ENCODE peak calls at places on chromosomes 2 and 18, in six cellular contexts. W is NCI-H774; Y is RCC 7860; U is AG09309; L is NCI-H1694 treated with DMSO at 0.1 percent for 48 hours; H is stimulated activated CD4-positive, alpha-beta T cell treated with anti-CD3 and anti-CD28 coated beads, Interleukin-15, amount 100 ng/mL, for 1 hour. O is an unnamed sample.

GRCh38 chr2:153870308-153870707 is 1.4 kb upstream of the GALNT13 start:
- DNase-seq in L (peak; percentile 77), U (no peak), Y (no peak), W (no peak), H (no peak), O (no peak)

GRCh38 chr2:145158051-145158586 is 638.2 kb upstream of the ZEB2 start:
- DNase-seq in L (no peak), Y (no peak), W (no peak), U (peak; percentile 88), H (no peak), O (peak; percentile 86)

GRCh38 chr18:73893879-73894278 is 253.8 kb downstream of the FBXO15 start:
- DNase-seq in H (no peak), L (no peak), Y (no peak), W (no peak), U (no peak), O (no peak)

GRCh38 chr2:106839849-106840595 is 45.9 kb downstream of the ST6GAL2 start:
- DNase-seq in L (peak; percentile 41), W (no peak), H (no peak), Y (no peak), U (no peak), O (no peak)

GRCh38 chr18:76081536-76081935 is 413.5 kb downstream of the ZNF516 start:
- DNase-seq in L (no peak), Y (no peak), W (no peak), U (no peak), H (no peak), O (no peak)

GRCh38 chr2:40282428-40282827 is 169.5 kb downstream of the SLC8A1 start:
- DNase-seq in W (no peak), H (no peak), U (no peak), Y (peak; percentile 21), L (no peak), O (no peak)

GRCh38 chr2:119475225-119475856 is 43.7 kb downstream of the TMEM37 start:
- DNase-seq in U (no peak), H (no peak), Y (no peak), L (peak; percentile 17), W (no peak), O (no peak)

GRCh38 chr2:25566694-25567093 is 106.7 kb downstream of the DTNB start:
- DNase-seq in L (no peak), W (no peak), U (no peak), H (no peak), Y (no peak), O (no peak)

GRCh38 chr18:48953096-48953706 is 2.4 kb upstream of the SMAD7 start:
- DNase-seq in Y (no peak), W (no peak), L (no peak), U (no peak), H (no peak), O (no peak)

GRCh38 chr2:120512321-120512710 is 166.4 kb downstream of the INHBB start:
- DNase-seq in Y (no peak), L (no peak), U (no peak), H (no peak), W (no peak), O (no peak)

GRCh38 chr18:74493689-74494088 is 2.5 kb upstream of the CNDP2 start:
- DNase-seq in L (no peak), Y (no peak), W (peak; percentile 42), H (peak; percentile 34), U (no peak), O (peak; percentile 44)

GRCh38 chr18:74182335-74182734 is 34.0 kb downstream of the TIMM21 start:
- DNase-seq in H (no peak), U (no peak), W (no peak), Y (no peak), L (no peak), O (no peak)

GRCh38 chr18:8608795-8609673 is at the start of gene RAB12:
- DNase-seq in H (peak; percentile 76), Y (peak; percentile 65), W (peak; percentile 76), U (peak; percentile 52), L (peak; percentile 69), O (peak; percentile 19)

GRCh38 chr18:55100817-55101457 is 141.7 kb upstream of the CCDC68 start:
- DNase-seq in U (no peak), W (no peak), Y (peak; percentile 79), H (no peak), L (no peak), O (no peak)

GRCh38 chr2:37896319-37896718 is 28.8 kb upstream of the RMDN2 start:
- DNase-seq in H (no peak), Y (no peak), W (no peak), U (no peak), L (no peak), O (no peak)

GRCh38 chr18:49491534-49491856 is 4.5 kb upstream of the C18orf32 start:
- DNase-seq in L (no peak), U (no peak), W (no peak), Y (no peak), H (no peak), O (no peak)

GRCh38 chr2:63438171-63438570 is 150.1 kb downstream of the WDPCP start:
- DNase-seq in W (no peak), H (no peak), L (no peak), U (no peak), Y (no peak), O (no peak)

GRCh38 chr2:164479460-164479859 is 141.8 kb downstream of the GRB14 start:
- DNase-seq in L (peak; percentile 61), W (peak; percentile 4), Y (peak; percentile 33), U (no peak), H (no peak), O (no peak)

GRCh38 chr2:177241771-177242135 is 22.8 kb downstream of the NFE2L2 start:
- DNase-seq in L (no peak), W (no peak), H (no peak), U (no peak), Y (no peak), O (no peak)

GRCh38 chr2:75503048-75503607 is 57.6 kb downstream of the EVA1A start:
- DNase-seq in W (no peak), L (no peak), U (peak; percentile 55), H (no peak), Y (peak; percentile 87), O (peak; percentile 90)

O was measured in non-pigmented ciliary epithelial cell.